ENCODE peak calls at places on chromosomes 11 and 22, in five cellular contexts. T is breast epithelium, L is activated B cell treated with CpG ODN at 0.5 μM for 24 hours, X is left ventricle myocardium inferior, W is neural crest cell. A is an unnamed sample.

GRCh38 chr11:10856689-10857603 is 907 bp downstream of the ZBED5 start:
- DNase-seq in T (no peak), L (no peak), X (peak), W (peak), A (peak)

GRCh38 chr11:4125141-4125540 is 30.5 kb downstream of the RRM1 start:
- DNase-seq in T (no peak), L (no peak), X (no peak), W (no peak), A (peak)

GRCh38 chr22:37237371-37238268 is 6.4 kb downstream of the RAC2 start:
- DNase-seq in T (no peak), L (no peak), X (no peak), W (no peak), A (peak)

GRCh38 chr22:29134448-29134847 is 61.6 kb downstream of the KREMEN1 start:
- DNase-seq in T (no peak), L (no peak), X (no peak), W (no peak), A (no peak)

GRCh38 chr11:127804775-127805446 is 782.4 kb downstream of the ETS1 start:
- DNase-seq in T (no peak), L (no peak), X (no peak), W (no peak), A (no peak)

GRCh38 chr11:92670293-92670890 is 299.1 kb upstream of the MTNR1B start:
- DNase-seq in T (no peak), L (no peak), X (no peak), W (no peak), A (no peak)

GRCh38 chr11:131928992-131929391 is 558.6 kb downstream of the NTM start:
- DNase-seq in T (no peak), L (no peak), X (no peak), W (no peak), A (no peak)

GRCh38 chr11:25838918-25839611 is 492.9 kb upstream of the ANO3 start:
- DNase-seq in T (no peak), L (no peak), X (no peak), W (no peak), A (no peak)

GRCh38 chr11:86492370-86493030 is 117.8 kb downstream of the CCDC81 start:
- DNase-seq in T (no peak), L (no peak), X (no peak), W (no peak), A (no peak)

GRCh38 chr11:123409456-123409801 is 20.6 kb upstream of the GRAMD1B start:
- DNase-seq in T (no peak), L (no peak), X (no peak), W (no peak), A (no peak)

GRCh38 chr11:118227865-118228785 is 3.3 kb upstream of the JAML start:
- DNase-seq in T (no peak), L (no peak), X (no peak), W (no peak), A (no peak)

GRCh38 chr22:50474711-50475651 is at the start of gene SBF1:
- DNase-seq in T (peak), L (peak), X (peak), W (peak), A (peak)

GRCh38 chr11:130816516-130816915 is 99.8 kb downstream of the SNX19 start:
- DNase-seq in T (no peak), L (no peak), X (no peak), W (no peak), A (peak)

GRCh38 chr11:116488836-116489389 is 283.9 kb downstream of the BUD13 start:
- DNase-seq in T (no peak), L (no peak), X (no peak), W (no peak), A (no peak)

GRCh38 chr11:109193880-109194279 is 228.1 kb upstream of the C11orf87 start:
- DNase-seq in T (no peak), L (no peak), X (no peak), W (no peak), A (no peak)

GRCh38 chr22:25482868-25483639 is 81.4 kb upstream of the GRK3 start:
- DNase-seq in T (no peak), L (no peak), X (no peak), W (no peak), A (no peak)

GRCh38 chr22:19109198-19110063 is 12.8 kb downstream of the DGCR2 start:
- DNase-seq in T (no peak), L (no peak), X (no peak), W (no peak), A (peak)

DNA sequence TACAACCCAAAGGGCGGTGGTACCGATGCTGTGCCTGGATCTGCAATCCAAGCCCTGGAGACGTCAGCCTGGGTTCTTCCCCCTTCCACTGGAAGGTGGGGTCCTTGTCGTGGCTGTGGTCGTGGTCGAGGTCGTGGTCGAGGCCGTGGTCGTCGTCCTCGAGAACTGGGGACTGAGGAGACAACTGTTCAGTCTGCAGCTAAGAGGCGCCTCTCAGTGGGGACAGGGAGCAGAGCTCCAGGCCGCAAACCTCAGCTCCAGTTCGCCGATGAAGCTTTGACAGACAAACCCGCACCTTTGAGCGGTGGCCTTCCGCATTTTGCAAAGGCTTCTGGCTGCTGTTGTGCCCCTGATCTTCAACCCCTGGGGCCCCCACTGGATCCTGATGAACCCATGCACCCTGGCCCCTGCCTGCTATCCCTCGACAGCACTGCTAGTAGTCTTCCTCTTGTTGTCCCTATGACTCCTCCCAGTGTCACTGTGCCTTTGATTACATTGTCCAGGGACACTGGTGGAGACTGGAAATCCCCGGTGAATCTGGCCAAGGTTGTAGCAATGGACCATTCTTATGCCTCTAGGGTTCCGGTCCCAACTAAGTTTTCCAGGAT is 1.5 kb downstream of the KDM4F start:
- DNase-seq in T (no peak), L (no peak), X (no peak), W (no peak), A (no peak)
- TF ChIP-seq CTCF in T (no peak), L (no peak), X (no peak), W (no peak), A (no peak)

DNA sequence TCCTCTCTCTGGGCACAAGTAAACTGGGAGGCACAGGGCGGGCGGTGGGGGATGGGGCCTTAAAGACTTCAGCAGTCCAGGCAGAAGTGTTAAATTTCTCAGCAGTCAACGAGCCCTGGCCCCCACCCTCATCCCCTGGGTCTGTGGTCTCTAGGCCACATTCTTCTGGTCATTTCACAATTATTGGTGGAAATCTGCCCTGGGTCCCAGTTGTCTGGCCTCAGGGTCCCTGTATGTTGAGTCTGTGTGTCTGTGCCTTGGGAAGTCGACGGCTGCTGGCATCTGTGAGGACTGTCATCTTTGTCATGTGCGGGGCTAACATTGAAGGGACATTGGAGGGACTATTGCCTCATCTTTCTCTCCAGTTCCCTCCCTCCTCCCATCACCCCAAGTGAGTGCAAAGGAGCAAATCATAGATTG is 1.7 kb downstream of the TSPAN18 start:
- DNase-seq in T (no peak), L (no peak), X (no peak), W (no peak), A (no peak)
- TF ChIP-seq CTCF in T (no peak), L (no peak), X (no peak), W (no peak), A (no peak)

GRCh38 chr11:19111809-19112208 is 5.2 kb upstream of the ZDHHC13 start:
- DNase-seq in T (no peak), L (no peak), X (no peak), W (no peak), A (no peak)

GRCh38 chr11:19116315-19116970 is 525 bp upstream of the ZDHHC13 start:
- DNase-seq in T (no peak), L (no peak), X (peak), W (no peak), A (no peak)

GRCh38 chr11:19117760-19118097 is 761 bp downstream of the ZDHHC13 start:
- DNase-seq in T (no peak), L (no peak), X (no peak), W (no peak), A (peak)

GRCh38 chr11:19121646-19122045 is 4.7 kb downstream of the ZDHHC13 start:
- DNase-seq in T (no peak), L (no peak), X (no peak), W (no peak), A (peak)

GRCh38 chr11:19116971-19117759 is at the start of gene ZDHHC13:
- DNase-seq in T (peak), L (peak), X (peak), W (peak), A (peak)
- TF ChIP-seq CTCF in T (no peak), L (no peak), X (peak), W (peak), A (peak)

GRCh38 chr11:629237-629583 is 2.2 kb upstream of the SCT start:
- DNase-seq in T (no peak), L (peak), X (no peak), W (no peak), A (no peak)
- TF ChIP-seq CTCF in T (no peak), L (no peak), X (peak), W (no peak), A (no peak)

DNA sequence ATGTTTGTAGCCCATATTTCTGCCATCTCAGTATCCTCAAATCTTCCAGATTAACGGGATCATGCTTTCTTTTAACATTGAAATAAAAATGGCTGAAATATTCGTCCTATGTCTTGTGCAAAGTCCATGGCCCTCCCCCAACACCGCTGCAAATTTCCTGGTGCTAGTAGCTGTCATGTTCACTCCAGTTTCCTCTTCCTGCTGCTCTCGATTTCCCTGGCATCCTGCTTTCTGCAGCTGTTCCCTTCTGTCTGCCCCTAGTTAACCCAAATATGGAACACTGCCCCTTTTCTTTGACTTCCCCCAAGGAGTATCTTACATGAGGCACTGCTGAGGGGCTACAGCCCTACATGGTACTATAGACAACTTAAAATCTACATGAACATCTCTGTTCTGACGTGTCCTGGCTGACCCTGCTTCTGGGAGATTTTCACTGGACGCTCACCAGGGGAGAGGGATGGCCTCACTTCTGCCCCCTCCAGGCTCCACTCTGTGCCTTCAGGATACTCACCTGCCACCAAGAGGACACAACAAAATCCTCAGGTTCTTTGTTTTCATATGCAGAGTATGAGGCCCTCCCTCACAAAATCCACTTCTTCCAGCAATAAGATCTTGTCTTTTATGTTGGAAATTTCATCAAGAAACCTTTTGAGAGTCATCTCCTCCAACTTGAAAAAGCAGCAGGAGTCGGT is 29.4 kb upstream of the SCUBE2 start:
- DNase-seq in T (no peak), L (no peak), X (no peak), W (no peak), A (no peak)
- TF ChIP-seq CTCF in T (no peak), L (no peak), X (peak), W (peak), A (no peak)

GRCh38 chr22:42472671-42473070 is 40.5 kb upstream of the NFAM1 start:
- DNase-seq in T (no peak), L (no peak), X (no peak), W (no peak), A (no peak)

GRCh38 chr22:42475122-42475521 is 42.9 kb upstream of the NFAM1 start:
- DNase-seq in T (no peak), L (no peak), X (no peak), W (no peak), A (no peak)

GRCh38 chr22:42471441-42471840 is 39.2 kb upstream of the NFAM1 start:
- DNase-seq in T (no peak), L (no peak), X (no peak), W (no peak), A (no peak)

GRCh38 chr22:42468841-42469240 is 36.6 kb upstream of the NFAM1 start:
- DNase-seq in T (no peak), L (no peak), X (no peak), W (no peak), A (peak)

DNA sequence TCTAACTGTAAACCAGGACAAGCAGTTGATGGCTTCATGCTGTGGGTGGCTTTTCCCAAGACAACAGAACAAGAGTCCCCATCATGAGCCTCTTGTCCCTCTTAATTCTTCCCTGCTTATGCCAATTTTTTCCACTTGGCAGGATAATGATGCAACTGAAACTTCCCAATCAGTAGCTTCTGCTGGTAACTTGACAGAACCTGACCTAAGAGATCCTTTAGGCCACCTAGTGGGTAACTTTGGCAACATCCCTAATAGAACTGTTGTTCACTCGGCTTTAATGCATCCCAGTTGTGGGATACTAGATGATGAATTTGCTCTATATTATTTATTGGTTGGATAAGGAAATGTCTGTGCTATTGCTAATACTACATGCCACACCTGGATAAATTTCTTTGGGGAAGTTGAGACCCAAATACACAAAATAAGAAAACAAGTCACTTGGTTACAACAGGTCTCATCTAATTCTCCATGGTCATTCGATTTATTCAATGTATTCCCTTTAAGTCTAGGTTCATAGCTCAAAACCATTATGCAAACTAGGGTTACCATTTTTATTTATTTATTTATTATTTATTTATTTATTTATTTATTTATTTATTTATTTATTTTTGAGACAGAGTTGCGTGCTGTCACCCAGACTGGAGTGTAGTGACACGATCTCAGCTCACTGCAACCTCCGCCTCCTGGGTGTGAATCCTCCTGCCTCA is 41.4 kb upstream of the NFAM1 start:
- DNase-seq in T (no peak), L (no peak), X (no peak), W (peak), A (peak)
- TF ChIP-seq CTCF in T (peak), L (peak), X (peak), W (peak), A (peak)

GRCh38 chr11:121446752-121447156 is 5.4 kb upstream of the SORL1 start:
- DNase-seq in T (no peak), L (no peak), X (no peak), W (no peak), A (peak)
- TF ChIP-seq CTCF in T (no peak), L (no peak), X (no peak), W (no peak), A (peak)

A was measured in AG10803.